ENCODE peak calls at places on chromosomes 16 and 17, in six cellular contexts. D is body of pancreas, X is PC-3, Y is GM13977, Z is thyroid gland, B is right lobe of liver. O is an unnamed sample.

GRCh38 chr17:10605221-10605783 is 51.8 kb downstream of the MYH3 start:
- DNase-seq in D (no peak), X (no peak), Y (no peak), Z (no peak), B (no peak), O (no peak)

GRCh38 chr17:40113961-40114272 is 7.9 kb upstream of the MSL1 start:
- DNase-seq in D (no peak), X (no peak), Y (no peak), Z (no peak), B (no peak), O (no peak)

GRCh38 chr16:29675811-29676643 is 3.0 kb upstream of the QPRT start:
- DNase-seq in D (no peak), X (peak), Y (peak), Z (no peak), B (no peak), O (no peak)

GRCh38 chr16:86029131-86029741 is 130.3 kb downstream of the IRF8 start:
- DNase-seq in D (peak), X (no peak), Y (no peak), Z (peak), B (peak), O (peak)

GRCh38 chr17:71237903-71238538 is 882.8 kb upstream of the SOX9 start:
- DNase-seq in D (no peak), X (peak), Y (no peak), Z (no peak), B (no peak), O (peak)

GRCh38 chr17:80817861-80818260 is 173.8 kb upstream of the CHMP6 start:
- DNase-seq in D (no peak), X (peak), Y (no peak), Z (no peak), B (no peak), O (peak)

GRCh38 chr16:2499890-2500633 is 13.7 kb upstream of the ATP6V0C start:
- DNase-seq in D (no peak), X (no peak), Y (no peak), Z (no peak), B (no peak), O (no peak)

GRCh38 chr17:32673964-32674363 is 187.2 kb downstream of the CDK5R1 start:
- DNase-seq in D (no peak), X (no peak), Y (no peak), Z (no peak), B (no peak), O (no peak)

DNA sequence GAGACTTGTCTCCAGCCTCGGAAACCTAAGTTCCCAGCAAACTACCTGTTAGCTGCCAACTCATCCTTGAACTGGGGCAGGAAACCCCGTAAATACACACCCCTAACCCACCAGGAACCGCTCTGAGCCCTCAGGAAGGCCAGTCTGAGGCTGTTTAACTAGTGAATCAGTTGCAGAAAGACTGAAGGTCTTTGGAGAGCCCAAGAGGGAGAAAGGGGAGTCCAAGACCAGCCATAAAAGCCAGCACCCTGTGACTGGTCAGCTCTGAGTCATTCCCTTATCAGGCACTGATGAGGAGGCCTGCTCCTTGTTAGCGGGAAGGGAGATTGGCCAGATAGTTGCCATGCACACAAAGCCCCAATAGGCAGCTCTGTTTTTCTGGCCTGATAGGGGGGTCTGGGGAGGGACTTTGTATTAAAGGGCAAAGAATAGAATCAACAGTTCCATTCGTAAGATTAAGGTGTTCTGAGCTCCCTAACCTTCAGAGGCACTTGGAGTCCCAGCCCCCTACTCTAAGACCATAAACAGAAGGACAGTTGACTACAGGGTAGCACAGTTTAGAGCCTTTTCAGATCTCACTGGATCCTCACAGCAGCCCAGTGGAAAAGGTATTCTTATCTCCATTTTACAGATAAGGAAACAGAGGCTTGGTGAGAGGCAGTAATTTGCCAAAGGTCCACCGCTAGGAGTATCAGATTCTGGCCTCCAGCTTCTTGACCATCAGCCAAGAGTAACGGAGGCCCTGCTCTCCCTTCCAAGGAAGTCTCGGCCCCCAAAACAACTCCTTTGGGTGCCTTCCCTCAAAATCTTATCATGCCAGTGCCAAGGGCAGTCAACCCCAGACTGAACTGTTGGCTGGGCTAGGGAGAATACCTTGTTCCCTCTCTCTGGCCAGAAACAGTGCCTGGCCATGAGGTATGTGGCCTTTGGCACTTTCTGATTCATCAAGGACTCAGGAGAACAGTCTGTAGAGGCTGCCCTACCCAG is 2.2 kb upstream of the KRT19 start:
- DNase-seq in D (no peak), X (peak), Y (no peak), Z (peak), B (no peak), O (peak)
- TF ChIP-seq CTCF in D (no peak), X (no peak), Y (no peak), Z (no peak), B (no peak), O (peak)

DNA sequence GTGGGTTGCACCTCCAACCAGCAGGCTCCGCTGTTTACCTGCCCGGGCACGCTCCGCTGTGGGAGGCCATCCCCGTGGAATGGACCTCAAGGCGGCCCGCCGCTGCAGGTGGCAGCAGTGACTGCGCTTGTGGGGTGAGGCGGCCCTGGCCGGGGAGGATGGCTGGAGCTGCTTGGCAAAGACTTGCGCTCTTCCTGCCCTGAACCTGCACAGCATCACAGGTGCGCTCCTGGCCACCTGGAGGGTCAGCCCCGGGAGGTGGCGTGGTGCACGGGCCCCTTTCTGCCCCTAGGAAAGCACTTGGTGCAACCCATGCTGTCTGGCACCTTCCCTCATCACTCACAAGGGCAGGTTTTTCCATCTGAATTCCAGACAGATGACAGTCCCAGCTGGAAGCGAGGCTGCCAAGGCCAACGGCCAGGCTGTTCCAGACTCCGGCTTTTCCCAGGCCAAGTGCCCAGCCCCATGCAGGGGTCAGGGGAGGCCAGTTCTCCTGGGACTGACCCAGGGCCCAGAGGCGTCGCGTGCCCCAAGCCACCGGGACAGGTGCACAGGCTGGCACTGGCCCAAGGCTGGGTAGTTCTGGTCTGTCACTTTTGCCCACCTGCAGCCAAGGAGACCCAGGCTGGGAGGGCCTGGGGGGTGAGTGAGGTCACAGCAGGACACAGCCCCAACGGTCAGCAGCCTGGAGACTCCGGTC is 13.3 kb downstream of the UTS2R start:
- DNase-seq in D (peak), X (peak), Y (no peak), Z (peak), B (peak), O (peak)
- TF ChIP-seq CTCF in D (peak), X (peak), Y (no peak), Z (no peak), B (no peak), O (no peak)

DNA sequence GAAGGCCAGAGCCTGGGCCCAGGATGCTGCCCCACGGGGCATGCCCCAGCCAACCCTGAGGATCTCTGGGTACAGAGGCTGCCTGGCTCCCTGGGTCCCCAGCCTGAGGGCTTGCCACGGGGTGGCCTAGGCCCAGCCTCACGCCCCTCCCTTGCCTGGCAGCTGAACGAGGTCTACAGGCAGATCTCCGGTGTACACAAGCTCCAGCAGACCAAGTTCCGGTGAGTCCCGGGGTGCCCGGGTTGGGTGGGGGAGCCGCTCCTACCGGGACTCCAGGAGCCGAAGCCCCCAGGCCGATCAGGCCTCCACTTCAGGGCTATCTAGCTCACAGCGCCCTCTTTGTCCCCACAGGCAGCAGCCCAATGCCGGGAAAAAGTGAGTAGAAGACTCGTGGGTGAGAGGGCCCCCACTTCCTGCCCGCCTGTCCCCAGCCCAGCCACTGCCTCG is 19.4 kb downstream of the ITGB4 start:
- DNase-seq in D (no peak), X (no peak), Y (no peak), Z (no peak), B (no peak), O (no peak)
- TF ChIP-seq CTCF in D (no peak), X (no peak), Y (no peak), Z (no peak), B (no peak), O (no peak)

GRCh38 chr17:27669136-27669535 is 38.1 kb downstream of the LGALS9 start:
- DNase-seq in D (no peak), X (no peak), Y (no peak), Z (no peak), B (peak), O (no peak)

GRCh38 chr17:27668488-27668823 is 37.5 kb downstream of the LGALS9 start:
- DNase-seq in D (no peak), X (no peak), Y (no peak), Z (no peak), B (no peak), O (no peak)

GRCh38 chr17:27669850-27670249 is 38.9 kb downstream of the LGALS9 start:
- DNase-seq in D (no peak), X (no peak), Y (no peak), Z (no peak), B (peak), O (no peak)

GRCh38 chr17:27671591-27671910 is 40.6 kb downstream of the LGALS9 start:
- DNase-seq in D (no peak), X (no peak), Y (no peak), Z (no peak), B (no peak), O (no peak)

GRCh38 chr17:27670791-27671590 is 40.0 kb downstream of the LGALS9 start:
- DNase-seq in D (no peak), X (no peak), Y (no peak), Z (no peak), B (peak), O (no peak)
- TF ChIP-seq CTCF in D (no peak), X (no peak), Y (no peak), Z (no peak), B (no peak), O (no peak)

GRCh38 chr17:42026821-42027539 is 7.1 kb downstream of the NKIRAS2 start:
- DNase-seq in D (no peak), X (no peak), Y (peak), Z (no peak), B (no peak), O (no peak)

GRCh38 chr17:42027540-42027889 is 7.6 kb downstream of the NKIRAS2 start:
- DNase-seq in D (no peak), X (no peak), Y (peak), Z (no peak), B (no peak), O (no peak)

GRCh38 chr17:42023524-42024349 is 3.8 kb downstream of the NKIRAS2 start:
- DNase-seq in D (no peak), X (no peak), Y (no peak), Z (no peak), B (peak), O (no peak)

GRCh38 chr17:42027961-42028790 is 8.3 kb downstream of the NKIRAS2 start:
- DNase-seq in D (peak), X (peak), Y (no peak), Z (no peak), B (no peak), O (no peak)

GRCh38 chr17:42025191-42025579 is 5.3 kb downstream of the NKIRAS2 start:
- DNase-seq in D (no peak), X (no peak), Y (no peak), Z (no peak), B (no peak), O (no peak)
- TF ChIP-seq CTCF in D (no peak), X (peak), Y (no peak), Z (no peak), B (no peak), O (no peak)